ENCODE peak calls at places on chromosomes 2 and 18, in five cellular contexts. C is AG04450, B is GM12878, T is cardiac muscle cell, Q is astrocyte. Y is an unnamed sample.

GRCh38 chr2:2422621-2423020 is 91.5 kb upstream of the MYT1L start:
- DNase-seq in C (no peak), B (no peak), T (no peak), Q (no peak), Y (no peak)

GRCh38 chr2:232315049-232315922 is 63.3 kb upstream of the ALPP start:
- DNase-seq in C (peak), B (peak), T (no peak), Q (peak), Y (peak)

GRCh38 chr18:70368903-70369302 is 80.1 kb downstream of the SOCS6 start:
- DNase-seq in C (no peak), B (no peak), T (no peak), Q (no peak), Y (no peak)

GRCh38 chr2:231780909-231781797 is at the start of gene PDE6D:
- DNase-seq in C (peak), B (peak), T (peak), Q (peak), Y (peak)

GRCh38 chr2:67777010-67777409 is 285.8 kb downstream of the C1D start:
- DNase-seq in C (no peak), B (no peak), T (no peak), Q (no peak), Y (no peak)

GRCh38 chr2:112601754-112602153 is 17.3 kb downstream of the CHCHD5 start:
- DNase-seq in C (no peak), B (no peak), T (no peak), Q (no peak), Y (no peak)

GRCh38 chr2:153408708-153409107 is 69.9 kb downstream of the RPRM start:
- DNase-seq in C (no peak), B (no peak), T (no peak), Q (no peak), Y (no peak)

GRCh38 chr18:36152781-36153180 is 23.1 kb downstream of the ELP2 start:
- DNase-seq in C (no peak), B (no peak), T (no peak), Q (peak), Y (no peak)

GRCh38 chr18:72075040-72075439 is 469.1 kb downstream of the CBLN2 start:
- DNase-seq in C (no peak), B (no peak), T (no peak), Q (no peak), Y (no peak)

GRCh38 chr2:236536727-236537398 is 32.8 kb upstream of the ACKR3 start:
- DNase-seq in C (no peak), B (peak), T (no peak), Q (no peak), Y (peak)

GRCh38 chr18:8912348-8913057 is 190.0 kb upstream of the NDUFV2 start:
- DNase-seq in C (no peak), B (no peak), T (peak), Q (no peak), Y (peak)

GRCh38 chr2:86765308-86765695 is 25.4 kb downstream of the CD8A start:
- DNase-seq in C (no peak), B (no peak), T (no peak), Q (no peak), Y (no peak)

GRCh38 chr18:80201739-80202138 is 45.6 kb downstream of the PARD6G start:
- DNase-seq in C (no peak), B (no peak), T (no peak), Q (no peak), Y (no peak)

GRCh38 chr18:45602926-45603325 is 12.3 kb upstream of the SLC14A2 start:
- DNase-seq in C (no peak), B (no peak), T (no peak), Q (no peak), Y (no peak)

GRCh38 chr2:62450716-62451191 is 55.2 kb downstream of the TMEM17 start:
- DNase-seq in C (no peak), B (no peak), T (no peak), Q (no peak), Y (no peak)

GRCh38 chr2:181790716-181791649 is 100.5 kb upstream of the ITPRID2 start:
- DNase-seq in C (peak), B (peak), T (no peak), Q (peak), Y (peak)

GRCh38 chr2:156321243-156321904 is 11.1 kb downstream of the NR4A2 start:
- DNase-seq in C (no peak), B (no peak), T (peak), Q (no peak), Y (no peak)

GRCh38 chr2:156319811-156320490 is 12.6 kb downstream of the NR4A2 start:
- DNase-seq in C (no peak), B (no peak), T (peak), Q (peak), Y (no peak)

GRCh38 chr2:156322681-156323211 is 9.8 kb downstream of the NR4A2 start:
- DNase-seq in C (no peak), B (no peak), T (peak), Q (no peak), Y (no peak)

GRCh38 chr2:156322103-156322671 is 10.3 kb downstream of the NR4A2 start:
- DNase-seq in C (no peak), B (no peak), T (peak), Q (no peak), Y (no peak)

DNA sequence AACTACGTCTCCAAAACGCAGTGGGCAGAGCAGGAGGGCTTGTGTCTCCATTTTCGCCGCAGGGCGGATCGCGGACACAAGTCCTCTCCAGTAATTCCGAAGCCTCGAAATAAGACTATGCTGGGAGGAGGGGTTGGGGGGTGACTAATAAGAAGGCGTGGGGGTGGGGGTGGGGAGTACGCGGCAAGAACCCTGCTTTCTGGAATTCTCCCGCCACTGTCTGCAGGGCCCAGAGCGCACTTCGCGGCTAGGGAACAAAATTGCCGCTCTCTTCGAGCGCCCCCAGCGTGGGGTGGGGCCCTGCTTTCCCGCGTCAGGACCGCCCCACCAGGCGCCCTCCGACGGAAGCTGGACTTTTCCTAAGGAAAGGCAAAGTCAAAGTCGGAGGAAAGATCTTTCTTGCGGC is 12.0 kb downstream of the NR4A2 start:
- DNase-seq in C (no peak), B (no peak), T (peak), Q (peak), Y (no peak)
- H3K4me3 ChIP-seq in C (peak), B (no peak), T (peak), Q (peak), Y (no peak)

DNA sequence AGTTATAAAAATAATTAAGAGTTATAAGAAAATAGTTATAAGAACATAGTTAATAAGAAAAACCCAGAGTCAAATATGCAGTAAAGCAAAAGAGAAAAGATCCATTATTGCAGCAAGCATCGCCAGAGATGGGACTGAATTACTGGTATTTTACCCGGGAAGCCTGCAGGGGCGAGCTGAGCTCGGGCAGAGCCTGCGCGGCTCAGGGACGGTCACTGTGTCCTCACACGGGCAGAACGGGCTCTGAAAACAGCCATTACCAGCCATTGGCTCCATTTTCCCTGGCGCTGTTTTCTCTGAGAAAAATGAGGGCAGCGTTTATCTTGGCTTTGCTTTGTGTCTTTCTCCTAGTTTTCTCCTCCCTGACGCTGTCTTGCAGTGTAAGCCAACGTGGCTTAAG is 95.3 kb upstream of the ALKAL2 start:
- DNase-seq in C (no peak), B (no peak), T (peak), Q (no peak), Y (no peak)
- TF ChIP-seq CTCF in C (no peak), B (no peak), T (no peak), Q (peak), Y (no peak)

GRCh38 chr2:212991120-212991519 is 160.3 kb downstream of the IKZF2 start:
- DNase-seq in C (no peak), B (no peak), T (no peak), Q (no peak), Y (no peak)

GRCh38 chr2:212998629-212999359 is 152.6 kb downstream of the IKZF2 start:
- DNase-seq in C (no peak), B (no peak), T (no peak), Q (peak), Y (no peak)

GRCh38 chr2:212995920-212996319 is 155.5 kb downstream of the IKZF2 start:
- DNase-seq in C (no peak), B (no peak), T (no peak), Q (peak), Y (no peak)

GRCh38 chr2:212997526-212998020 is 153.8 kb downstream of the IKZF2 start:
- DNase-seq in C (no peak), B (no peak), T (no peak), Q (no peak), Y (no peak)

DNA sequence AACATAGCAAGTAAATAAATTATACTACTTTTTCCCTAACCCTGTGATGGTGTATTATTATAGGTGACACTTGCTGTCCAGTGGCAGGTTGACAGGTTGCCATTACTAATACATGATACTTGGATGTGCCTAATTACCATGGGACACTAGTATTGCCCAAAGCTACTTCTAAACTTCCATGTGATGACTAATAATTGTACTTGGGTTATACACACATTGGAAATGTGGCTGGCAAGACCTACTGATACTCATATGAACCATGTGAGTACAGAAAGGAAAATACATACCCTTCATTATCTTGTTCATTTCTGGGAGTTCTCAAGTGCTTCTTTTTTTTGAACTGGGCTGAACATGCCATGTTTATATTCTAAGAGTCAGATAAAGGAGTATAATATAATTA is 156.4 kb downstream of the IKZF2 start:
- DNase-seq in C (no peak), B (no peak), T (no peak), Q (no peak), Y (no peak)
- H3K4me3 ChIP-seq in C (no peak), B (no peak), T (no peak), Q (no peak), Y (no peak)

GRCh38 chr18:50194623-50195532 is at the start of gene MYO5B:
- DNase-seq in C (no peak), B (no peak), T (peak), Q (no peak), Y (peak)
- TF ChIP-seq CTCF in C (no peak), B (peak), T (no peak), Q (no peak), Y (no peak)

DNA sequence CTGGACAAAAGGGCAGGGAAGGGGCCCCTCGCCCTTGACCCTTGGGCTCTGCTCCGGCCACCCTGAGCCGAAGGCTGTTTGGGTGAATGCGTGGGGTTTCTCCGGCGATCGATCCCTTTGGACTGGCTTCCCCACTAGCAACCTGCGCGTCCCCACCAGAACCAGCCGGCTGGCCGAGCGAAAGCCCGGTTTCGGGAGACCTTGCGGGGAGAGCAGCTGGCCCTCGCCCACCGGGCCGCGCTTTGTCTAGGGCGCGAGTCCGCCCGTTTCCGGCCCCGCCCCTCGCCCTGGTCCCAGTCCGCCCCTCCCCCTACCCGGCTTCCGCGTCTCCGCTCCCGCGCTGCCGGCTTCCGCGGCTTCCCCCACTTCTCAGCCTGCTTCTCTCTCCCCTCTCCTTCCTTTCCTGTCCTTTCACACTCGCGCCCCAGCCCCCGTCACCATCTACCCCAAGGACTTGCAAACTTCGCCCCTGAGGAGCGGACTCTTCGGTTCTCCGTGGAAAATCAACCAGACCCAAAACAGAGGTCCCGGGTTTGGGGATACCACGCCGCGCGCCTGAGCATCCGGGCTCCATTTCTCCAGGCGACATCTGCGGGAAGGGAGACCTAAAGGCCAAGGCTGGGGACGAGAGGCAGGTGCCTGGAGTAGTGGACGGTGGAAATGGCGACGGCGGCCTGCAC is 48.0 kb upstream of the ATP6V1B1 start:
- DNase-seq in C (no peak), B (no peak), T (peak), Q (no peak), Y (no peak)
- H3K4me3 ChIP-seq in C (peak), B (no peak), T (peak), Q (peak), Y (peak)

DNA sequence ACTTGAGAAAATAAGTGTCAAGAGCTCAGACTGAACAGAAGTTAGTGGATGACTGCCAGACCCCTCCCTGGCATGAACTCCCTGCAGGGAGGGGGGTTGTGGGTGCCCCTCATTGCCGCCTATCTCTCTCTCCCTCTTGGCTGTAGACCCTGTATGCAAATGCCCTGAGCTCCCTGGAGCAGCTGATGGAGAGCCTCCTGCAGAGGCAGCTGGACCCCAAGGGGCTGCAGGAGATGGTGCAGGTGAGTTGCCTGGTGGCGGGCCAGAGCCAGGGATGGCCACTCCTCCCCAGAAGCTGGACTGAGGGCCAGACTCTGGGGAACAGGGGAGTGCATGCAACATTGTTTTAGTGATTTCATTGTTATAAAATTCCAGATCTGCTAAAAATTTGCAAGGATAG is 36.3 kb downstream of the MROH2A start:
- DNase-seq in C (no peak), B (no peak), T (no peak), Q (no peak), Y (no peak)
- TF ChIP-seq CTCF in C (no peak), B (no peak), T (no peak), Q (no peak), Y (no peak)

DNA sequence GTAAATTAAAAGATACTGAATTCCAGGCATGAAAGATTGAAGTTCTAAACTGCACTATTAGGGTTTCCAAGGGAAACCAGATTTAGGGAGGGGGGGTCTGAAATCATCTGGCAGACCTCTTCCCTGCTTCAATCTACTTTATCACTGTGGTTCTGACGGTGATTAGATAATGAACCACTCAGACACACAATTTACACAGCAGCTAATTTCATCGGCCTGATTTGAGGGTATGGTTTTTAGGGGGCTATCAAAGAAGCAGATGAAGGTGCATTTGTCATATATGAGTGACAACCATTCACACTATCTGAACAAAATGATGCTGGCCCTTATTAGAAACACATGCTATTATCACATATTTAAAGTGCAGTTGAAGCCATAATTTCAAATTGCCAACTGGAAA is 106.0 kb downstream of the OLA1 start:
- DNase-seq in C (no peak), B (no peak), T (no peak), Q (no peak), Y (no peak)
- H3K4me3 ChIP-seq in C (no peak), B (no peak), T (no peak), Q (no peak), Y (no peak)

GRCh38 chr2:227454323-227454860 is 17.6 kb upstream of the AGFG1 start:
- DNase-seq in C (no peak), B (no peak), T (no peak), Q (no peak), Y (no peak)
- TF ChIP-seq CTCF in C (no peak), B (no peak), T (no peak), Q (no peak), Y (no peak)

Y was measured in GM06990.